ENCODE peak calls at places on chromosomes 13 and 19, in four cellular contexts. One of them, this sample, is unnamed. For H3K4me1, the result is how much of the 10 kb centered on the place peaks cover.

GRCh38 chr13:72259528-72259927 is 392.5 kb upstream of the DACH1 start:
- DNase-seq in endodermal cell: no peak
- DNase-seq in GM23338: no peak
- DNase-seq in hepatocyte: no peak
- DNase-seq in this sample: no peak

GRCh38 chr13:102538938-102539337 is 57.8 kb upstream of the TPP2 start:
- DNase-seq in GM23338: no peak
- DNase-seq in endodermal cell: no peak
- DNase-seq in hepatocyte: no peak
- DNase-seq in this sample: no peak

GRCh38 chr13:33206425-33206824 is 79.1 kb downstream of the STARD13 start:
- DNase-seq in GM23338: no peak
- DNase-seq in hepatocyte: no peak
- DNase-seq in endodermal cell: no peak
- DNase-seq in this sample: no peak

GRCh38 chr13:76383671-76384461 is 502.3 kb downstream of the KCTD12 start:
- DNase-seq in GM23338: no peak
- DNase-seq in endodermal cell: no peak
- DNase-seq in hepatocyte: peak
- DNase-seq in this sample: peak

GRCh38 chr19:23283925-23284324 is 33.7 kb upstream of the ZNF724 start:
- DNase-seq in hepatocyte: peak
- DNase-seq in GM23338: peak
- DNase-seq in endodermal cell: peak
- DNase-seq in this sample: no peak

GRCh38 chr19:44747739-44748425 is 626 bp upstream of the BCL3 start:
- DNase-seq in endodermal cell: peak
- DNase-seq in GM23338: peak
- DNase-seq in hepatocyte: peak
- DNase-seq in this sample: peak

GRCh38 chr13:112711528-112712265 is 21.9 kb downstream of the ATP11A start:
- DNase-seq in endodermal cell: peak
- DNase-seq in hepatocyte: peak
- DNase-seq in GM23338: peak
- DNase-seq in this sample: peak

GRCh38 chr13:24104723-24105122 is 55.8 kb upstream of the SPATA13 start:
- DNase-seq in hepatocyte: no peak
- DNase-seq in endodermal cell: no peak
- DNase-seq in GM23338: no peak
- DNase-seq in this sample: no peak

GRCh38 chr13:107124129-107124718 is 556.3 kb upstream of the ARGLU1 start:
- DNase-seq in GM23338: peak
- DNase-seq in endodermal cell: no peak
- DNase-seq in hepatocyte: peak
- DNase-seq in this sample: no peak

GRCh38 chr13:74847966-74848365 is 634.0 kb downstream of the TBC1D4 start:
- DNase-seq in endodermal cell: no peak
- DNase-seq in hepatocyte: no peak
- DNase-seq in GM23338: no peak
- DNase-seq in this sample: no peak

GRCh38 chr19:2064788-2065524 is 13.9 kb upstream of the MKNK2 start:
- DNase-seq in hepatocyte: peak
- DNase-seq in endodermal cell: no peak
- DNase-seq in GM23338: no peak
- DNase-seq in this sample: peak

GRCh38 chr13:75372923-75373841 is 108.8 kb downstream of the TBC1D4 start:
- DNase-seq in endodermal cell: no peak
- DNase-seq in GM23338: no peak
- DNase-seq in hepatocyte: no peak
- DNase-seq in this sample: no peak

GRCh38 chr13:22592515-22592914 is 588.3 kb upstream of the SGCG start:
- DNase-seq in GM23338: no peak
- DNase-seq in endodermal cell: no peak
- DNase-seq in hepatocyte: peak
- DNase-seq in this sample: no peak

GRCh38 chr13:43132911-43133310 is 109.5 kb downstream of the DNAJC15 start:
- DNase-seq in endodermal cell: no peak
- DNase-seq in hepatocyte: no peak
- DNase-seq in GM23338: no peak
- DNase-seq in this sample: no peak

GRCh38 chr13:80928241-80928640 is 587.3 kb upstream of the SPRY2 start:
- DNase-seq in hepatocyte: no peak
- DNase-seq in endodermal cell: no peak
- DNase-seq in GM23338: no peak
- DNase-seq in this sample: no peak

GRCh38 chr13:51905787-51906186 is 44.0 kb downstream of the CCDC70 start:
- DNase-seq in GM23338: no peak
- DNase-seq in hepatocyte: no peak
- DNase-seq in endodermal cell: no peak
- DNase-seq in this sample: no peak

GRCh38 chr19:51927859-51928258 is 587 bp downstream of the ZNF613 start:
- DNase-seq in hepatocyte: no peak
- DNase-seq in endodermal cell: peak
- DNase-seq in GM23338: no peak
- DNase-seq in this sample: no peak

GRCh38 chr19:1385816-1386215 is 2.1 kb downstream of the NDUFS7 start:
- DNase-seq in hepatocyte: no peak
- DNase-seq in endodermal cell: no peak
- DNase-seq in GM23338: no peak
- DNase-seq in this sample: no peak

GRCh38 chr13:93248627-93249047 is 22.0 kb downstream of the GPC6 start:
- DNase-seq in endodermal cell: peak
- DNase-seq in GM23338: peak
- DNase-seq in hepatocyte: peak
- DNase-seq in this sample: peak

GRCh38 chr19:50377517-50377916 is 1.3 kb downstream of the NR1H2 start:
- DNase-seq in hepatocyte: no peak
- DNase-seq in GM23338: no peak
- DNase-seq in endodermal cell: no peak
- DNase-seq in this sample: no peak

GRCh38 chr19:51489113-51489512 is 10.8 kb downstream of the CEACAM18 start:
- DNase-seq in endodermal cell: no peak
- DNase-seq in GM23338: no peak
- DNase-seq in hepatocyte: no peak
- DNase-seq in this sample: no peak

GRCh38 chr13:111962431-111962891 is 104.5 kb upstream of the SOX1 start:
- DNase-seq in hepatocyte: peak
- DNase-seq in endodermal cell: no peak
- DNase-seq in GM23338: no peak
- DNase-seq in this sample: no peak

GRCh38 chr13:40667622-40667978 is 1.2 kb upstream of the FOXO1 start:
- DNase-seq in endodermal cell: peak
- DNase-seq in GM23338: peak
- DNase-seq in hepatocyte: no peak
- DNase-seq in this sample: no peak

GRCh38 chr19:41939861-41940442 is 11.7 kb upstream of the ERFL start:
- DNase-seq in GM23338: peak
- DNase-seq in endodermal cell: peak
- DNase-seq in hepatocyte: peak
- DNase-seq in this sample: peak

GRCh38 chr13:114132419-114133121 is at the start of gene RASA3:
- DNase-seq in endodermal cell: peak
- DNase-seq in GM23338: peak
- DNase-seq in hepatocyte: peak
- DNase-seq in this sample: peak

GRCh38 chr13:114130131-114130707 is 2.2 kb downstream of the RASA3 start:
- DNase-seq in hepatocyte: no peak
- DNase-seq in GM23338: no peak
- DNase-seq in endodermal cell: peak
- DNase-seq in this sample: no peak

GRCh38 chr13:114129649-114130062 is 2.8 kb downstream of the RASA3 start:
- DNase-seq in GM23338: no peak
- DNase-seq in endodermal cell: no peak
- DNase-seq in hepatocyte: no peak
- DNase-seq in this sample: no peak

GRCh38 chr13:114131581-114132418 is 623 bp downstream of the RASA3 start:
- DNase-seq in endodermal cell: no peak
- DNase-seq in hepatocyte: no peak
- DNase-seq in GM23338: peak
- DNase-seq in this sample: peak

DNA sequence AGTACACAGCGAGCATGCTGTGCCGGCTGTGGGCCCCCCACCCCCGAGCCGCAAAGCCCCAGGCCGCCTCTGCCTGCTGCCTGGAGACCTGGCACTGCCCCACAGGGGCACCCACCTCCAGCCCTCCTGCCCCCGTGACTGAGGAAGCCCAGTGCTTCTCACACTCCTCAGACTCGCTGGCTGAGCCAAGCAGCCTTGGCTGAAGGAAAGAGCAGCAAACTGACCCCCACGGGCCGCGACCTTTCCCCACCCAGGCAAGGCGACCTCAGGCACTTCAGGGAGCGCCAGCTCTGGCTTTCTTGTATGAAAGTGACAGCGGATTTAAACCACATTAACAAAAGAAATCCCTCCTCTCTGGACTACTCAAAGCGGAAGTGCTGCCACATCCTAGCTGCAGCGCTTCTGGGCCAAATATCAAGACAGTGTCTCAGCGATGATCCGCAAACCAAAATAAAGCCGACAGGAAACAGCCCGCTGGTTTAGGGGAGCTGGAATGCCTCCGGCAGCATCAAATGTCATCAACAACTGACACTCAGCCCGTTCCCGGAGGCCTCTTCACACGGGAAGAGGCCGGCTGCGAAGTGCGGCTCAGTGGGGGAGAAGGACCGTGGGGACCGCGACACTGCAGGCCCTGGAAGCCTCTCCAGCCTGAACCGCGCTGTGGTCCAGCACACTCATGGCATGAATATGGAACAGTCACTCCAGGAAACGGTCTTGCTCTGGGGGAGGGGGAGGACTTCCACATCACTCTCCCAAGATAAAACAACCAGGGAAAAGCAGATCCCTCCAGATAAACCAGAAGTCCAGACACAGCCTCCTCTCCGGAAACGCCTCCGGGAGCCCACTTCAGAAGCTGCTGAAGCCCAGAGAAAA is 1.5 kb downstream of the RASA3 start:
- DNase-seq in endodermal cell: peak
- DNase-seq in GM23338: peak
- DNase-seq in hepatocyte: peak
- DNase-seq in this sample: peak
- H3K27ac ChIP-seq in endodermal cell: peak
- H3K27ac ChIP-seq in GM23338: no peak
- H3K27ac ChIP-seq in hepatocyte: peak
- H3K27ac ChIP-seq in this sample: peak

GRCh38 chr19:35140207-35140897 is 1.7 kb downstream of the FXYD1 start:
- DNase-seq in endodermal cell: no peak
- DNase-seq in hepatocyte: no peak
- DNase-seq in GM23338: no peak
- DNase-seq in this sample: peak
- H3K4me1 ChIP-seq in endodermal cell: under half
- H3K4me1 ChIP-seq in hepatocyte: under half
- H3K4me1 ChIP-seq in GM23338: under half
- H3K4me1 ChIP-seq in this sample: under half

GRCh38 chr13:50069255-50069654 is 54.0 kb downstream of the KCNRG start:
- DNase-seq in hepatocyte: no peak
- DNase-seq in GM23338: no peak
- DNase-seq in endodermal cell: no peak
- DNase-seq in this sample: no peak
- H3K27ac ChIP-seq in hepatocyte: no peak
- H3K27ac ChIP-seq in GM23338: no peak
- H3K27ac ChIP-seq in endodermal cell: no peak
- H3K27ac ChIP-seq in this sample: peak

GRCh38 chr19:8457802-8458201 is 13.0 kb downstream of the HNRNPM start:
- DNase-seq in endodermal cell: no peak
- DNase-seq in hepatocyte: no peak
- DNase-seq in GM23338: no peak
- DNase-seq in this sample: no peak

GRCh38 chr19:8458380-8458779 is 13.6 kb downstream of the HNRNPM start:
- DNase-seq in GM23338: no peak
- DNase-seq in endodermal cell: no peak
- DNase-seq in hepatocyte: no peak
- DNase-seq in this sample: no peak

GRCh38 chr19:8460516-8461298 is 15.9 kb downstream of the HNRNPM start:
- DNase-seq in endodermal cell: no peak
- DNase-seq in hepatocyte: no peak
- DNase-seq in GM23338: no peak
- DNase-seq in this sample: no peak

GRCh38 chr19:8459520-8460260 is 14.9 kb downstream of the HNRNPM start:
- DNase-seq in hepatocyte: no peak
- DNase-seq in GM23338: no peak
- DNase-seq in endodermal cell: no peak
- DNase-seq in this sample: no peak

GRCh38 chr19:8459095-8459494 is 14.3 kb downstream of the HNRNPM start:
- DNase-seq in endodermal cell: no peak
- DNase-seq in hepatocyte: no peak
- DNase-seq in GM23338: no peak
- DNase-seq in this sample: no peak
- H3K4me1 ChIP-seq in endodermal cell: under half
- H3K4me1 ChIP-seq in hepatocyte: under half
- H3K4me1 ChIP-seq in GM23338: half or more
- H3K4me1 ChIP-seq in this sample: under half

DNA sequence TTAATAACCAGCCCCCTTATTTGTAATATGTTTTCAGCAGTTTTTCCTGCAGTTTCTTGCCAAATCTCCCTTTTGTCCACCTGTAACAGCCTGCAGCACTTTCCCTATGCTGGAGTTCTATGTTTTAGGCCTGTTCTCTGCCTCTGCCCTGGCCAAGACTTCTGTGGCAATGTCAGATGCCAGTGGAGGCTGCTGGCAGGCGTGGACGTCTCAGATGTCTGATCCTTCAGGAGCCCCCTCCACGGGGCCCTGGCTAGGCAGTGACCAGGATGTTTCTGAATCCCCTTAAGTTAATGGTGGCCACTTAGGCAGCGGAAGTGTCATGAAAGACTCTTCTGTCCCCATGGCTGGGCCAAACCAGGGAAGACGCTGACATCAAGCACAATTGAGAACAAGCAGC is 40.8 kb downstream of the SIPA1L3 start:
- DNase-seq in endodermal cell: no peak
- DNase-seq in hepatocyte: no peak
- DNase-seq in GM23338: no peak
- DNase-seq in this sample: no peak
- H3K27ac ChIP-seq in endodermal cell: no peak
- H3K27ac ChIP-seq in hepatocyte: no peak
- H3K27ac ChIP-seq in GM23338: peak
- H3K27ac ChIP-seq in this sample: no peak

GRCh38 chr19:38283261-38283660 is 18.9 kb downstream of the SPINT2 start:
- DNase-seq in GM23338: no peak
- DNase-seq in hepatocyte: no peak
- DNase-seq in endodermal cell: no peak
- DNase-seq in this sample: no peak

GRCh38 chr19:38280030-38280921 is 15.9 kb downstream of the SPINT2 start:
- DNase-seq in GM23338: no peak
- DNase-seq in hepatocyte: no peak
- DNase-seq in endodermal cell: no peak
- DNase-seq in this sample: no peak

GRCh38 chr19:38284422-38284821 is 19.6 kb upstream of the C19orf33 start:
- DNase-seq in GM23338: no peak
- DNase-seq in endodermal cell: no peak
- DNase-seq in hepatocyte: no peak
- DNase-seq in this sample: no peak

GRCh38 chr19:38278751-38279150 is 14.4 kb downstream of the SPINT2 start:
- DNase-seq in GM23338: no peak
- DNase-seq in endodermal cell: no peak
- DNase-seq in hepatocyte: no peak
- DNase-seq in this sample: no peak

GRCh38 chr19:38281820-38282566 is 17.6 kb downstream of the SPINT2 start:
- DNase-seq in endodermal cell: no peak
- DNase-seq in GM23338: no peak
- DNase-seq in hepatocyte: no peak
- DNase-seq in this sample: no peak
- H3K4me1 ChIP-seq in endodermal cell: under half
- H3K4me1 ChIP-seq in GM23338: under half
- H3K4me1 ChIP-seq in hepatocyte: under half
- H3K4me1 ChIP-seq in this sample: under half

GRCh38 chr13:98333481-98333880 is 156.4 kb upstream of the RNF113B start:
- DNase-seq in GM23338: no peak
- DNase-seq in hepatocyte: no peak
- DNase-seq in endodermal cell: peak
- DNase-seq in this sample: no peak
- H3K27ac ChIP-seq in GM23338: peak
- H3K27ac ChIP-seq in hepatocyte: no peak
- H3K27ac ChIP-seq in endodermal cell: no peak
- H3K27ac ChIP-seq in this sample: no peak